ENCODE peak calls at places on chromosomes 5 and 9, in ten cellular contexts. D is Peyer's patch; A is neuronal stem cell; Q is CD8-positive, alpha-beta memory T cell; C is CD8-positive, alpha-beta T cell; O is IMR-90; S is mesendoderm; U is colonic mucosa; H is mammary epithelial cell; N is DND-41. E is an unnamed sample. For H3K4me1, the result is how much of the 10 kb centered on the place peaks cover.

GRCh38 chr9:109923371-109923770 is 143.4 kb downstream of the PALM2AKAP2 start:
- DNase-seq in D (no peak), A (no peak), Q (no peak), C (no peak), O (no peak), S (no peak), U (no peak), H (no peak), N (no peak), E (no peak)

GRCh38 chr9:105385372-105385985 is 62.4 kb upstream of the FSD1L start:
- DNase-seq in D (peak), A (no peak), Q (no peak), C (no peak), O (no peak), S (no peak), U (no peak), H (peak), N (peak), E (peak)

GRCh38 chr9:136247947-136248637 is 2.5 kb upstream of the QSOX2 start:
- DNase-seq in D (no peak), A (no peak), Q (no peak), C (peak), O (no peak), S (no peak), U (no peak), H (no peak), N (no peak), E (no peak)

GRCh38 chr5:38069360-38069759 is 189.0 kb upstream of the EGFLAM start:
- DNase-seq in D (no peak), A (no peak), Q (no peak), C (no peak), O (no peak), S (no peak), U (no peak), H (peak), N (no peak), E (no peak)

GRCh38 chr5:30390095-30390494 is 803.4 kb upstream of the CDH6 start:
- DNase-seq in D (no peak), A (no peak), Q (no peak), C (no peak), O (no peak), S (peak), U (no peak), H (no peak), N (no peak), E (no peak)

GRCh38 chr9:111253742-111254437 is 76.1 kb downstream of the OR2K2 start:
- DNase-seq in D (no peak), A (no peak), Q (no peak), C (no peak), O (no peak), S (no peak), U (no peak), H (no peak), N (no peak), E (no peak)

GRCh38 chr5:56155085-56155484 is 78.0 kb downstream of the ANKRD55 start:
- DNase-seq in D (no peak), A (no peak), Q (no peak), C (peak), O (no peak), S (no peak), U (no peak), H (no peak), N (no peak), E (peak)

GRCh38 chr9:112278152-112278551 is 55.3 kb downstream of the PTBP3 start:
- DNase-seq in D (no peak), A (no peak), Q (no peak), C (no peak), O (peak), S (no peak), U (no peak), H (no peak), N (no peak), E (no peak)

GRCh38 chr9:130453487-130453886 is 8.7 kb downstream of the ASS1 start:
- DNase-seq in D (no peak), A (no peak), Q (no peak), C (no peak), O (peak), S (no peak), U (peak), H (peak), N (no peak), E (no peak)

GRCh38 chr9:88916875-88917274 is 74.4 kb upstream of the S1PR3 start:
- DNase-seq in D (no peak), A (no peak), Q (no peak), C (no peak), O (no peak), S (no peak), U (no peak), H (no peak), N (no peak), E (no peak)

GRCh38 chr5:142197098-142197497 is 88.5 kb downstream of the NDFIP1 start:
- DNase-seq in D (no peak), A (no peak), Q (no peak), C (no peak), O (peak), S (no peak), U (no peak), H (no peak), N (no peak), E (no peak)

GRCh38 chr5:50727149-50727496 is 60.7 kb downstream of the PARP8 start:
- DNase-seq in D (no peak), A (no peak), Q (no peak), C (peak), O (no peak), S (no peak), U (no peak), H (peak), N (no peak), E (no peak)

GRCh38 chr5:142013734-142014495 is 1.1 kb upstream of the GNPDA1 start:
- DNase-seq in D (no peak), A (no peak), Q (no peak), C (no peak), O (peak), S (no peak), U (peak), H (no peak), N (no peak), E (no peak)

GRCh38 chr9:91036826-91037510 is 235.3 kb downstream of the SYK start:
- DNase-seq in D (peak), A (peak), Q (peak), C (peak), O (peak), S (peak), U (peak), H (peak), N (peak), E (peak)

GRCh38 chr5:64144429-64145215 is 21.0 kb upstream of the RNF180 start:
- DNase-seq in D (no peak), A (no peak), Q (no peak), C (no peak), O (no peak), S (no peak), U (no peak), H (peak), N (no peak), E (no peak)

GRCh38 chr9:96100385-96100978 is 201.5 kb downstream of the HSD17B3 start:
- DNase-seq in D (no peak), A (no peak), Q (no peak), C (no peak), O (no peak), S (peak), U (no peak), H (no peak), N (peak), E (peak)

GRCh38 chr5:156142867-156143266 is 184.1 kb upstream of the SGCD start:
- DNase-seq in D (no peak), A (no peak), Q (no peak), C (no peak), O (no peak), S (no peak), U (no peak), H (no peak), N (no peak), E (no peak)

GRCh38 chr9:93491593-93492232 is 38.3 kb upstream of the FAM120AOS start:
- DNase-seq in D (no peak), A (no peak), Q (no peak), C (no peak), O (no peak), S (no peak), U (no peak), H (no peak), N (no peak), E (no peak)

GRCh38 chr9:112286906-112287305 is 46.5 kb downstream of the PTBP3 start:
- DNase-seq in D (no peak), A (no peak), Q (no peak), C (no peak), O (no peak), S (no peak), U (no peak), H (no peak), N (no peak), E (no peak)

GRCh38 chr5:172107606-172108005 is 80.4 kb downstream of the STK10 start:
- DNase-seq in D (no peak), A (no peak), Q (no peak), C (no peak), O (peak), S (peak), U (no peak), H (peak), N (no peak), E (no peak)

GRCh38 chr5:173761182-173761521 is 127.0 kb upstream of the CPEB4 start:
- DNase-seq in D (no peak), A (no peak), Q (no peak), C (no peak), O (no peak), S (no peak), U (no peak), H (no peak), N (no peak), E (no peak)

GRCh38 chr5:90020575-90021535 is 388.7 kb downstream of the CETN3 start:
- DNase-seq in D (no peak), A (no peak), Q (no peak), C (no peak), O (peak), S (peak), U (no peak), H (peak), N (no peak), E (no peak)

GRCh38 chr5:9207820-9208418 is 338.0 kb downstream of the SEMA5A start:
- DNase-seq in D (no peak), A (no peak), Q (no peak), C (no peak), O (peak), S (peak), U (no peak), H (peak), N (no peak), E (no peak)

GRCh38 chr5:175470756-175471155 is 7.6 kb upstream of the SFXN1 start:
- DNase-seq in D (no peak), A (no peak), Q (no peak), C (no peak), O (peak), S (no peak), U (no peak), H (peak), N (no peak), E (no peak)

GRCh38 chr5:11494340-11494739 is 409.9 kb downstream of the CTNND2 start:
- DNase-seq in D (no peak), A (no peak), Q (no peak), C (no peak), O (no peak), S (no peak), U (no peak), H (no peak), N (no peak), E (no peak)

GRCh38 chr5:5192681-5193080 is 52.6 kb downstream of the ADAMTS16 start:
- DNase-seq in D (no peak), A (no peak), Q (no peak), C (no peak), O (no peak), S (no peak), U (no peak), H (no peak), N (no peak), E (no peak)

GRCh38 chr9:130327781-130328348 is 62.3 kb downstream of the HMCN2 start:
- DNase-seq in D (peak), A (no peak), Q (no peak), C (no peak), O (peak), S (no peak), U (peak), H (no peak), N (no peak), E (no peak)

GRCh38 chr5:179348011-179348530 is 2.8 kb upstream of the ADAMTS2 start:
- DNase-seq in D (no peak), A (no peak), Q (no peak), C (no peak), O (no peak), S (no peak), U (no peak), H (no peak), N (no peak), E (no peak)

GRCh38 chr9:106019702-106020101 is 325.4 kb downstream of the TMEM38B start:
- DNase-seq in D (no peak), A (peak), Q (no peak), C (no peak), O (no peak), S (no peak), U (no peak), H (no peak), N (no peak), E (no peak)

GRCh38 chr9:94741856-94742255 is 15.4 kb downstream of the AOPEP start:
- DNase-seq in D (no peak), A (no peak), Q (no peak), C (no peak), O (no peak), S (no peak), U (no peak), H (no peak), N (no peak), E (no peak)

GRCh38 chr9:69857131-69857530 is 36.5 kb downstream of the CFAP95 start:
- DNase-seq in D (no peak), A (no peak), Q (no peak), C (no peak), O (peak), S (no peak), U (no peak), H (peak), N (no peak), E (no peak)

GRCh38 chr5:44387911-44388310 is 1.3 kb downstream of the FGF10 start:
- DNase-seq in D (no peak), A (no peak), Q (no peak), C (no peak), O (no peak), S (peak), U (no peak), H (no peak), N (no peak), E (no peak)

GRCh38 chr9:134728021-134728795 is 86.6 kb downstream of the COL5A1 start:
- DNase-seq in D (no peak), A (no peak), Q (no peak), C (no peak), O (no peak), S (no peak), U (no peak), H (no peak), N (no peak), E (no peak)

GRCh38 chr5:30937070-30937469 is 256.4 kb upstream of the CDH6 start:
- DNase-seq in D (no peak), A (peak), Q (no peak), C (no peak), O (no peak), S (no peak), U (no peak), H (no peak), N (no peak), E (no peak)

GRCh38 chr5:83844320-83845068 is 123.8 kb upstream of the HAPLN1 start:
- DNase-seq in D (no peak), A (no peak), Q (no peak), C (no peak), O (peak), S (peak), U (no peak), H (peak), N (peak), E (no peak)

GRCh38 chr9:130074391-130075115 is 20.8 kb downstream of the GPR107 start:
- DNase-seq in D (no peak), A (no peak), Q (no peak), C (no peak), O (no peak), S (no peak), U (no peak), H (no peak), N (no peak), E (no peak)

GRCh38 chr9:37999501-38000189 is 69.4 kb downstream of the SHB start:
- DNase-seq in D (no peak), A (no peak), Q (no peak), C (no peak), O (peak), S (no peak), U (no peak), H (peak), N (no peak), E (no peak)

GRCh38 chr9:37997636-37998374 is 71.2 kb downstream of the SHB start:
- DNase-seq in D (no peak), A (no peak), Q (no peak), C (no peak), O (no peak), S (no peak), U (no peak), H (no peak), N (no peak), E (no peak)

GRCh38 chr9:38000332-38000731 is 68.7 kb downstream of the SHB start:
- DNase-seq in D (no peak), A (no peak), Q (no peak), C (no peak), O (no peak), S (no peak), U (no peak), H (no peak), N (no peak), E (no peak)

GRCh38 chr9:38000735-38001134 is 68.3 kb downstream of the SHB start:
- DNase-seq in D (no peak), A (no peak), Q (no peak), C (no peak), O (no peak), S (no peak), U (no peak), H (no peak), N (no peak), E (no peak)

GRCh38 chr9:37998881-37999311 is 70.1 kb downstream of the SHB start:
- DNase-seq in D (no peak), A (no peak), Q (no peak), C (no peak), O (peak), S (no peak), U (no peak), H (peak), N (no peak), E (no peak)
- H3K4me1 ChIP-seq in D (under half), A (under half), Q (under half), C (under half), O (half or more), S (under half), U (under half), H (under half), N (under half), E (under half)

GRCh38 chr9:18566125-18566524 is 92.2 kb downstream of the ADAMTSL1 start:
- DNase-seq in D (no peak), A (no peak), Q (no peak), C (no peak), O (peak), S (no peak), U (no peak), H (peak), N (no peak), E (no peak)

GRCh38 chr9:18569941-18570630 is 96.1 kb downstream of the ADAMTSL1 start:
- DNase-seq in D (no peak), A (no peak), Q (no peak), C (no peak), O (no peak), S (no peak), U (no peak), H (peak), N (no peak), E (no peak)

GRCh38 chr9:18568969-18569368 is 95.0 kb downstream of the ADAMTSL1 start:
- DNase-seq in D (no peak), A (no peak), Q (no peak), C (no peak), O (peak), S (no peak), U (no peak), H (no peak), N (no peak), E (no peak)

DNA sequence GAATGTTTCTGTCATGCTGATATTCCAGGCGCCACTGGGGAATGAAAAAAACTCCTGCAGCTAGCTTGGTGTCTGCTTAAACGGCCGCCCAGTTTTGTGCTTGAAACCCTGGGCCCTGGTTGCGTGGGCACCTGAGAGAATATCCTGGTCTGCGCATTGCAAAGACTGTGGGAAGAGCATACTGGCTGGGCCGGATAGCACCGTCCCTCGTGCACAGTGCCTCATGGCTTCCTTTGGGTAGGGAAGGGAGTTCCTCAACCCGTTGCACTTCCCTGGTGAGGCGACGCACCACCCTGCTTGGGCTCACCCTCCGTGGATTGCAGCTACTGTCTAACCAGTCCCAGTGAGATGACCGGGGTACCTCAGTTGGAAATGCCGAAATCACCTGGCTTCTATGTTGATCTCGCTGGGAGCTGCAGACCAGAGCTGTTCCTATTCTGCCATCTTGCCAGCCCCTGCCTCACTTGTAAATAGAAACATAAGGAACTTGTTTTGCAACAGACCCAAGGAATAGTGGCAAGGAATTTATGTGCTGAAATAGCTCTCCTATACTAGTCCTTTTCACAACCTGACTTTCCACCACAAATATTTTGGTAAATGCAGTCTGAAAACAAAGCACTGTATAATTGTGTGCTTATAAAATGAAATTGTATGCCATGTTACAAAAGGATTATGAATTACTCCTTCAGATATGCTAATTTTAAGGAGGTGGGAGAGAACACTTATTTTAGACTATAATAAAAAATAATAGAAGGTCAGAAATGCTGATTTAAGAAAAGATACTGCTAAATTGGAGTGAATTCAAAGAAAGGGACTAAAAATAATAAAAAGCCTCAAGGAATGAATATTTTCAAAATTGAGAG is 90.3 kb downstream of the ADAMTSL1 start:
- DNase-seq in D (no peak), A (no peak), Q (no peak), C (no peak), O (no peak), S (no peak), U (no peak), H (no peak), N (no peak), E (no peak)
- H3K27ac ChIP-seq in D (no peak), A (no peak), Q (no peak), C (no peak), O (no peak), S (no peak), U (no peak), H (no peak), N (no peak), E (no peak)

GRCh38 chr5:132013006-132013689 is 1.7 kb upstream of the ACSL6 start:
- DNase-seq in D (peak), A (no peak), Q (no peak), C (no peak), O (no peak), S (no peak), U (peak), H (no peak), N (no peak), E (no peak)
- H3K4me1 ChIP-seq in D (under half), A (under half), Q (under half), C (under half), O (under half), S (under half), U (under half), H (under half), N (under half), E (under half)

DNA sequence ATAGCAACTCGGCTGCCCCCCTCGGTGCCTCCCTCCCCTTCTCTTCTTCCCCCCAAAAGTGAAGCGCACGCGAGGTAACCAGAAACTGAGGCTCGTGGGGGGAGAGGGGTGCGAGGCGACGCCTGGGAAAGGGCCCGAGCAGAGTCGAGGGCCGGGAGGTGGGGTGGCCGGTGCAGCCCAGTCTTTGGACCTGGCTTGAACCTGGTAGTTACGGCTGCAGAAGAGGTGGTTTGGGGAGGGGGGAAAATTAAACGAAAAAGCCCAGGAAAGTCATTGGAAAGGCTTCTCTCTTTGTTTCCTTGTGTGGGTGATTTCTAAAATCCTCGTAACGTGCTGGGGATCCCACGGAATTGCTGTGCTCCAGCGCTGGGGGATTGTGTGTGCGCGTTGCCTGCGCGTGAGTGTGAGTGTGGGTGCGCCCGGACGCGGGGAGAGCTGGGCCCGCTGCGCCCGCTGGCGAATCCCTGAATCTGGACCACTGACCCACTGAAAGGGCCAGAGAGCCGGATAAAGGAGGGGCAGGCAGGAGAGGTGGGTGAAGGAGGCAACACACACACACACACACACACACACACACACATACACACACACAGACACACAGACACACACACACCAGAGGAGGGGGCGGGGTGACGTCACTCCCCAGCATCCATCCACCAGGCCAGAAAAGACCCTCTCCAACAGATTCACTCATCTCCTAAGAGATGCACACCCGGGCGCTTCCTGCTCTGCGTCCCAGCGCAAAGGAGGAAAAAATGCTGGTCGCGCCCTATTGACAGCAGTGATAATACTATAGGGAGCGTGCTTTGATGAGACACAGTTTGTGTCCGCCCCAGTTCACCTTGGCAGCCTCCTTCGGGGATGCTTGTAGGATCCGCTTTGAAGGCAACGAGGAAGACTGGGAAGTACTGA is 1058.9 kb upstream of the DMAC1 start:
- DNase-seq in D (no peak), A (no peak), Q (no peak), C (no peak), O (no peak), S (peak), U (peak), H (no peak), N (no peak), E (no peak)
- H3K27ac ChIP-seq in D (no peak), A (peak), Q (no peak), C (no peak), O (no peak), S (peak), U (no peak), H (no peak), N (peak), E (no peak)

GRCh38 chr5:124669956-124670671 is 76.3 kb downstream of the ZNF608 start:
- DNase-seq in D (no peak), A (no peak), Q (no peak), C (no peak), O (peak), S (no peak), U (no peak), H (peak), N (no peak), E (no peak)
- H3K4me1 ChIP-seq in D (under half), A (under half), Q (under half), C (under half), O (under half), S (under half), U (under half), H (under half), N (under half), E (under half)

E was measured in naive thymus-derived CD4-positive, alpha-beta T cell.